ENCODE peak calls at places on chromosomes 12 and 14, in four cellular contexts. Z, N, O and X are unnamed samples.
A peak's percentile ranks its signal among the peaks of the same experiment; 100 is the strongest.

GRCh38 chr12:51205350-51205749 is 12.5 kb downstream of the POU6F1 start:
- DNase-seq in Z (no peak), N (no peak), O (no peak), X (no peak)

GRCh38 chr14:50013198-50013918 is 103.0 kb downstream of the VCPKMT start:
- DNase-seq in Z (no peak), N (no peak), O (no peak), X (no peak)

GRCh38 chr14:103031956-103032355 is 25.4 kb downstream of the CDC42BPB start:
- DNase-seq in O (no peak), N (no peak), Z (peak; percentile 25), X (no peak)

GRCh38 chr12:109264095-109264942 is 44.8 kb downstream of the FOXN4 start:
- DNase-seq in N (peak; percentile 41), O (peak; percentile 87), Z (peak; percentile 40), X (no peak)

GRCh38 chr12:12901158-12901791 is 9.9 kb downstream of the GPRC5A start:
- DNase-seq in N (peak; percentile 94), Z (peak; percentile 71), O (no peak), X (peak; percentile 90)

GRCh38 chr12:114698566-114699163 is 14.7 kb upstream of the TBX3 start:
- DNase-seq in N (no peak), Z (no peak), O (no peak), X (no peak)

GRCh38 chr12:75798527-75798926 is 233.0 kb downstream of the PHLDA1 start:
- DNase-seq in Z (no peak), O (no peak), N (no peak), X (no peak)

GRCh38 chr14:106879241-106879640 is 1352.9 kb downstream of the TMEM121 start:
- DNase-seq in N (no peak), O (peak; percentile 44), Z (no peak), X (no peak)

GRCh38 chr14:43795600-43796228 is 711.4 kb downstream of the FSCB start:
- DNase-seq in O (no peak), N (peak; percentile 0), Z (no peak), X (no peak)

GRCh38 chr12:59737725-59738463 is 142.1 kb downstream of the SLC16A7 start:
- DNase-seq in Z (no peak), N (peak; percentile 46), O (no peak), X (no peak)

GRCh38 chr14:91911474-91912032 is 35.9 kb downstream of the FBLN5 start:
- DNase-seq in N (peak; percentile 33), O (peak; percentile 43), Z (peak; percentile 49), X (no peak)

GRCh38 chr12:41053046-41053445 is 135.1 kb upstream of the PDZRN4 start:
- DNase-seq in O (no peak), Z (no peak), N (peak; percentile 7), X (no peak)

GRCh38 chr12:96985515-96986362 is 78.7 kb downstream of the NEDD1 start:
- DNase-seq in O (peak; percentile 37), Z (peak; percentile 23), N (no peak), X (no peak)

GRCh38 chr14:98203421-98203820 is 1068.6 kb downstream of the BCL11B start:
- DNase-seq in O (no peak), N (no peak), Z (no peak), X (no peak)
- H3K9me1 ChIP-seq in O (no peaks in the 10 kb centered on the region), N (no peaks in the 10 kb centered on the region), Z (no peaks in the 10 kb centered on the region), X (no peaks in the 10 kb centered on the region)

GRCh38 chr12:103569278-103569677 is 17.8 kb upstream of the STAB2 start:
- DNase-seq in Z (no peak), N (no peak), O (no peak), X (no peak)

GRCh38 chr12:103566398-103566797 is 20.7 kb upstream of the STAB2 start:
- DNase-seq in N (no peak), O (no peak), Z (no peak), X (no peak)

GRCh38 chr12:103571286-103571685 is 15.8 kb upstream of the STAB2 start:
- DNase-seq in N (no peak), O (no peak), Z (peak; percentile 13), X (no peak)

GRCh38 chr12:103572312-103572711 is 14.8 kb upstream of the STAB2 start:
- DNase-seq in Z (no peak), O (no peak), N (no peak), X (no peak)
- H3K27ac ChIP-seq in Z (no peak overlapping the region), O (no peak overlapping the region), N (no peak overlapping the region), X (no peak overlapping the region)

DNA sequence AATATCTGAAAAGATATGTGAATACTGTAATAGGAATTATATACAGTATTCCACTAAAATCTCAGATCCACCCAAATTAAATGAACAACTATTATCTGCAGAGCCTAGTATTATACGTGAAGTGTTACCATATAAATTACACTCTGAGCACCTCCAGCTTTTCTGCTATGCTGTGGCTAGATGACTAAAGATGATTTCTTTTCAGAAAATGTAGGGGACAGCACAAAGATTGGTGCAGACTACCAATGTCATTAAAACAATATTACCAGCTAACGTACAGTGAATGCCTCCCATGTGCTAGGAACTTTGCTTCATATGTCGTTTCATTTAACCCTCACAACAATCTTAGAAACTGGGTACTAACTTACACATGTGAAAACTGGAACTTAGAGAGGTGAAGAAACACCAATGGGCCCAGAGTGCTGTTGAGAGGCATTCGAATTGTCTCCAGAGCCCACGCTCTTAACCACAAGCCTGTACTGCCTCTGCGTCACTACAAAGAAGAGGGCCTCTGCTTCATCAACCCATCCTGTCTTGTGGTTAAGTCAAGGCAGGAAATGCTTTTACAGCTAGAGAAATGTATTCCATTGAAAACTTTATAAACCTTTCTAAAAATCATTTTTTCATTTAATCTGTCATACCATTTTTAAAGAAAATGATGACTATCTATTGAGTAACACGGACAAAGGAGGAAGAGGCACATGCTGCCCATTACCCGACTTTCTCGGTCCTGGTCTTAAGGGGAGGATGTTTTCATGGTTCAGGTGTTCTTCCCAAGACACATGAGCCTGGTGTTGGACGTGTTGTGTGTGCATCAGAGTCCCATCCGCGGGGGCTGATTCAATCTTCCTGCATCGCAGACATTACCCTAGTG is 1.3 kb downstream of the GPR65 start:
- DNase-seq in Z (no peak), N (no peak), O (no peak), X (no peak)
- H3K4me3 ChIP-seq in Z (no peak overlapping the region), N (no peak overlapping the region), O (no peak overlapping the region), X (no peak overlapping the region)

GRCh38 chr12:7188557-7189397 is 709 bp upstream of the PEX5 start:
- DNase-seq in Z (peak; percentile 95), O (peak; percentile 71), N (peak; percentile 82), X (no peak)
- H3K9me1 ChIP-seq in Z (no peaks in the 10 kb centered on the region), O (no peaks in the 10 kb centered on the region), N (peaks cover 4% of the 10 kb centered on the region), X (no peaks in the 10 kb centered on the region)

GRCh38 chr12:65192963-65193516 is 23.7 kb downstream of the LEMD3 start:
- DNase-seq in N (peak; percentile 21), Z (no peak), O (peak; percentile 65), X (no peak)
- H3K27ac ChIP-seq in N (no peak overlapping the region), Z (no peak overlapping the region), O (no peak overlapping the region), X (no peak overlapping the region)

GRCh38 chr14:73784065-73784987 is 67.3 kb upstream of the PTGR2 start:
- DNase-seq in Z (no peak), N (peak; percentile 70), O (no peak), X (no peak)
- H3K4me3 ChIP-seq in Z (no peak overlapping the region), N (no peak overlapping the region), O (no peak overlapping the region), X (no peak overlapping the region)

DNA sequence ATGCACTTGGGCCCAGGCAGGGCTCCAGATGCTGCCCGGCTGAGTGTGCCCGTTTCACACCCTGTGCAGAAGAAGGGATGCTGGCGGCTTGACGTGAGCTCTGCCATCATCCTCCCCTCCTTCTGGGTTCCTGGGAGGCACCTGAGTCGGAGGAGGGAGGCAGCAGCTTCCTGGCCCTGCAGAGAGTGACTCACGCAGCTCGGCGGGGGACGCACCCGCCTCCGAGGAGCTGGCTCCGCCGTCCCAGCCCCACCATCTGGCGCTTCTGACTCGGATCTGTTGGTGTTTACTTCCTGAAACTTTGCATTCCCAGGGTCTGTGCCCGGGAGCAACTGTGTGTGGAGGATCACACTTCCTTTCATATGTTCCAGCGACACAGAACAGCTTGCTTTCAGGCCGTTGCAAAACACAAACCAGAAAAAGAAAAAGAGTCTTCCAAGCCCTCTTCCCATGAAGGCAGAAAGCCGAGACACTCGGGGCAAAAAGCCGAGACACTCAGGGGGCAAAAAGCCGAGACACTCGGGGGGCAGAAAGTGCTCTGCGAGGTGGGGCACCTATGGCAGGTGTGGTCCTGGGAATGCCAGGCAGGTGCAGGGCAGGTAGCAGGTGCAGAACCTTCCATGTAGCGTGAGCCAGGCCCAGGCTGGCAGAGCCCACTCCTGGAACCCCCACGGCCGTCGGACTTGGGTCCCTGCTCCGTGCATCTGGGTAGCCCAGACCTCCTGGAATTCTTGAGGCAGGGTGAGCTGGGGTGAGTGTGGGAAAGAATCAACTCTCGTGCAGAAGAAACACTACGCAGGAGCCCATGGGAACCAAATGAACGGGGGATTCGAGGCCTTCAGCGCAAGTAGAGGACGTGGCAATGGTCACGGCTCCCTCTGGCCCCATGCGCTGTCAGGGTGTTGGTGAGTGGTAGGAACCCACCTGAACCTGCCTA is 27.6 kb upstream of the GALNT9 start:
- DNase-seq in Z (peak; percentile 51), O (peak; percentile 23), N (peak; percentile 16), X (no peak)
- H3K9me1 ChIP-seq in Z (no peaks in the 10 kb centered on the region), O (no peaks in the 10 kb centered on the region), N (no peaks in the 10 kb centered on the region), X (no peaks in the 10 kb centered on the region)